ENCODE peak calls at places on chromosomes 4 and X, in four cellular contexts. One of them, this sample, is unnamed.

GRCh38 chr4:159787901-159788300 is 685.0 kb downstream of the RAPGEF2 start:
- DNase-seq in H1: no peak
- DNase-seq in H9: no peak
- DNase-seq in IMR-90: no peak
- DNase-seq in this sample: no peak

GRCh38 chr4:124803641-124804040 is 91.1 kb upstream of the ANKRD50 start:
- DNase-seq in H9: no peak
- DNase-seq in H1: no peak
- DNase-seq in IMR-90: peak; percentile 71
- DNase-seq in this sample: peak; percentile 9

GRCh38 chr4:109560687-109561452 is 824 bp downstream of the MCUB start:
- DNase-seq in H1: peak; percentile 56
- DNase-seq in IMR-90: peak; percentile 81
- DNase-seq in H9: peak; percentile 53
- DNase-seq in this sample: peak; percentile 66

GRCh38 chrX:118627084-118627758 is 100.2 kb upstream of the IL13RA1 start:
- DNase-seq in H1: no peak
- DNase-seq in IMR-90: no peak
- DNase-seq in H9: no peak
- DNase-seq in this sample: peak; percentile 16

GRCh38 chr4:75327804-75328512 is 186.2 kb downstream of the RCHY1 start:
- DNase-seq in H9: no peak
- DNase-seq in IMR-90: no peak
- DNase-seq in H1: no peak
- DNase-seq in this sample: no peak

GRCh38 chr4:26753642-26754041 is 107.0 kb upstream of the STIM2 start:
- DNase-seq in H1: no peak
- DNase-seq in IMR-90: peak; percentile 68
- DNase-seq in H9: no peak
- DNase-seq in this sample: no peak

GRCh38 chrX:138917781-138918180 is 206.3 kb upstream of the FGF13 start:
- DNase-seq in IMR-90: peak; percentile 0
- DNase-seq in H1: no peak
- DNase-seq in H9: no peak
- DNase-seq in this sample: no peak

GRCh38 chrX:580020-580419 is 50.6 kb upstream of the SHOX start:
- DNase-seq in H9: no peak
- DNase-seq in IMR-90: no peak
- DNase-seq in H1: peak; percentile 35
- DNase-seq in this sample: no peak

GRCh38 chr4:88573995-88574394 is 18.3 kb upstream of the HERC3 start:
- DNase-seq in H9: peak; percentile 49
- DNase-seq in H1: no peak
- DNase-seq in IMR-90: peak; percentile 42
- DNase-seq in this sample: peak; percentile 73

GRCh38 chr4:80129785-80130184 is 56.8 kb upstream of the ANTXR2 start:
- DNase-seq in H1: no peak
- DNase-seq in IMR-90: no peak
- DNase-seq in H9: no peak
- DNase-seq in this sample: no peak

GRCh38 chr4:40439519-40439918 is 104.4 kb downstream of the CHRNA9 start:
- DNase-seq in H9: no peak
- DNase-seq in IMR-90: no peak
- DNase-seq in H1: no peak
- DNase-seq in this sample: no peak

GRCh38 chr4:174764105-174764729 is 64.8 kb downstream of the GLRA3 start:
- DNase-seq in H9: no peak
- DNase-seq in H1: no peak
- DNase-seq in IMR-90: peak; percentile 40
- DNase-seq in this sample: peak; percentile 60

GRCh38 chr4:5890063-5890727 is 2.7 kb downstream of the CRMP1 start:
- DNase-seq in IMR-90: peak; percentile 30
- DNase-seq in H9: peak; percentile 97
- DNase-seq in H1: peak; percentile 90
- DNase-seq in this sample: peak; percentile 97

GRCh38 chr4:151228196-151229119 is 48.5 kb upstream of the PRSS48 start:
- DNase-seq in H1: no peak
- DNase-seq in H9: no peak
- DNase-seq in IMR-90: peak; percentile 28
- DNase-seq in this sample: no peak

GRCh38 chr4:2087170-2087569 is 28.0 kb downstream of the NAT8L start:
- DNase-seq in H1: no peak
- DNase-seq in IMR-90: no peak
- DNase-seq in H9: no peak
- DNase-seq in this sample: peak; percentile 54

GRCh38 chr4:127505203-127505602 is 127.6 kb upstream of the INTU start:
- DNase-seq in H1: no peak
- DNase-seq in H9: no peak
- DNase-seq in IMR-90: peak; percentile 84
- DNase-seq in this sample: no peak

GRCh38 chr4:78520808-78521226 is 30.8 kb upstream of the ANXA3 start:
- DNase-seq in H9: no peak
- DNase-seq in IMR-90: peak; percentile 15
- DNase-seq in H1: no peak
- DNase-seq in this sample: no peak

GRCh38 chrX:31266172-31267076 is 194.6 kb upstream of the FTHL17 start:
- DNase-seq in IMR-90: no peak
- DNase-seq in H1: peak; percentile 65
- DNase-seq in H9: peak; percentile 58
- DNase-seq in this sample: peak; percentile 39

GRCh38 chr4:53150631-53151488 is 215.0 kb downstream of the SCFD2 start:
- DNase-seq in H9: no peak
- DNase-seq in IMR-90: peak; percentile 36
- DNase-seq in H1: no peak
- DNase-seq in this sample: no peak

GRCh38 chr4:113064244-113064643 is 14.8 kb downstream of the ANK2 start:
- DNase-seq in H1: peak; percentile 70
- DNase-seq in IMR-90: no peak
- DNase-seq in H9: peak; percentile 90
- DNase-seq in this sample: peak; percentile 98

GRCh38 chrX:4382273-4382672 is 668.8 kb upstream of the PRKX start:
- DNase-seq in IMR-90: no peak
- DNase-seq in H9: peak; percentile 40
- DNase-seq in H1: no peak
- DNase-seq in this sample: no peak
- H4K5ac ChIP-seq in IMR-90: no peak overlapping the region
- H4K5ac ChIP-seq in H9: no peak overlapping the region
- H4K5ac ChIP-seq in H1: no peak overlapping the region
- H4K5ac ChIP-seq in this sample: no peak overlapping the region

GRCh38 chr4:19462117-19462516 is 789.6 kb upstream of the SLIT2 start:
- DNase-seq in H9: no peak
- DNase-seq in IMR-90: no peak
- DNase-seq in H1: no peak
- DNase-seq in this sample: no peak
- H4K5ac ChIP-seq in H9: no peak overlapping the region
- H4K5ac ChIP-seq in IMR-90: no peak overlapping the region
- H4K5ac ChIP-seq in H1: no peak overlapping the region
- H4K5ac ChIP-seq in this sample: no peak overlapping the region

DNA sequence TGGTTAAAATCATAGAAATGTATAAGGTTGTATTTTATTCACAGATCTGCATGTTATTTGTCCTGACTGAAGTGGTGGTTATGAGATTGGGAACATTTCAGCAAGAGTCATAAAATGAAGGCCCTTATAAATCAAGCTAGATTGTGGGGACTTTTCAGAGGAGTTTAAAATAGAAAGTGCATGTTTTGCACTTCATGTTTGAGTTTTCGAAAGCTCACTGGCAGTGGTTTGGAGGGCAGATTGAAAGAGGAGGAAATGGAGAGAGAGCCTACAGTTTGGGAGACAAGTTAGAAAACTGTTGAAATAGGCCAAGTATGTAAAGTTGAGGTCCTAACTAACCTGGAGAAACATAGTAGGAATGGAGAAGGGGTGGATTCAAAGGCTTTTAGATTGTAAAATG is 124.9 kb downstream of the KDM6A start:
- DNase-seq in H9: no peak
- DNase-seq in IMR-90: no peak
- DNase-seq in H1: no peak
- DNase-seq in this sample: no peak
- H4K5ac ChIP-seq in H9: no peak overlapping the region
- H4K5ac ChIP-seq in IMR-90: no peak overlapping the region
- H4K5ac ChIP-seq in H1: no peak overlapping the region
- H4K5ac ChIP-seq in this sample: no peak overlapping the region

DNA sequence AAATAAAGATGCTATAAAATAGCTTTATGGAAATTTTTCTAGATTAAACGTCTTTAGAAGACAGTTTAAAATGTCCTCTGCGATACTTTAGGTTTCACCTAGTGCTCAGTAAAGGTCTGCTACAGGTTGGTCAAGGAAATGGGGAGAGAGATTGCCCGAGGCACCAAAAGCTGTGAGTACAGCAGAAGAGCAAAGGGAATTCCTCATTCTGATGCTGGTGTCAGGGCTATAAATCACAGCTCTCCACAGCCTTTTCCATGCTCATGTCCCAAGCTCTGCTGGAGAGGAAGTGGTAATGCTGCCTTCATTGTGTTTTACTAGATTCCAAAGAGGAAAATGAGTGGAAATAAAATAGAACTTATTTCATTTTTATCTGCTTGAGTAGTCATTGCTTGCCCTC is 2060.4 kb downstream of the ARAP2 start:
- DNase-seq in H1: no peak
- DNase-seq in IMR-90: no peak
- DNase-seq in H9: no peak
- DNase-seq in this sample: peak; percentile 38
- H4K5ac ChIP-seq in H1: no peak overlapping the region
- H4K5ac ChIP-seq in IMR-90: peak overlapping the region; percentile 76
- H4K5ac ChIP-seq in H9: no peak overlapping the region
- H4K5ac ChIP-seq in this sample: no peak overlapping the region

GRCh38 chr4:54696649-54697048 is 38.9 kb downstream of the KIT start:
- DNase-seq in H9: no peak
- DNase-seq in H1: no peak
- DNase-seq in IMR-90: no peak
- DNase-seq in this sample: peak; percentile 58
- H4K5ac ChIP-seq in H9: no peak overlapping the region
- H4K5ac ChIP-seq in H1: no peak overlapping the region
- H4K5ac ChIP-seq in IMR-90: no peak overlapping the region
- H4K5ac ChIP-seq in this sample: no peak overlapping the region

GRCh38 chr4:95091272-95091671 is 333.5 kb downstream of the BMPR1B start:
- DNase-seq in H1: no peak
- DNase-seq in H9: no peak
- DNase-seq in IMR-90: peak; percentile 38
- DNase-seq in this sample: no peak
- H4K5ac ChIP-seq in H1: no peak overlapping the region
- H4K5ac ChIP-seq in H9: no peak overlapping the region
- H4K5ac ChIP-seq in IMR-90: no peak overlapping the region
- H4K5ac ChIP-seq in this sample: no peak overlapping the region

This sample was measured in mesendoderm.